ENCODE peak calls at places on chromosomes 5 and 9, in six cellular contexts. E, T, F, O, M and S are unnamed samples.

GRCh38 chr5:14728109-14728938 is 63.8 kb downstream of the OTULIN start:
- DNase-seq in T (no peak), M (no peak), E (no peak), O (no peak), F (no peak), S (no peak)

GRCh38 chr9:128390813-128391711 is 19.9 kb downstream of the URM1 start:
- DNase-seq in F (no peak), O (no peak), E (no peak), T (no peak), M (no peak), S (no peak)

GRCh38 chr5:174744896-174745295 is 20.5 kb downstream of the MSX2 start:
- DNase-seq in F (no peak), M (no peak), O (no peak), E (no peak), T (no peak), S (no peak)

GRCh38 chr5:89320889-89321288 is 437.9 kb upstream of the MEF2C start:
- DNase-seq in M (no peak), T (no peak), F (no peak), E (no peak), O (no peak), S (no peak)

GRCh38 chr5:135391869-135392255 is 7.2 kb downstream of the MACROH2A1 start:
- DNase-seq in O (no peak), F (no peak), M (no peak), T (no peak), E (no peak), S (no peak)

GRCh38 chr5:177131711-177132503 is 1.7 kb upstream of the NSD1 start:
- DNase-seq in T (no peak), E (peak), O (no peak), M (peak), F (no peak), S (no peak)

GRCh38 chr9:131411719-131412681 is 18.1 kb downstream of the PRRC2B start:
- DNase-seq in F (no peak), E (no peak), O (no peak), M (no peak), T (no peak), S (no peak)

GRCh38 chr9:99004115-99004514 is 60.4 kb downstream of the COL15A1 start:
- DNase-seq in M (no peak), T (no peak), O (no peak), E (no peak), F (no peak), S (no peak)

GRCh38 chr5:147782053-147783028 is at the start of gene JAKMIP2:
- DNase-seq in E (peak), F (no peak), M (peak), O (peak), T (peak), S (peak)

GRCh38 chr5:170182461-170182860 is 50.3 kb upstream of the C5orf58 start:
- DNase-seq in T (no peak), F (no peak), O (no peak), E (no peak), M (no peak), S (no peak)

GRCh38 chr9:87285183-87285582 is 212.5 kb upstream of the DAPK1 start:
- DNase-seq in E (no peak), T (no peak), O (no peak), M (no peak), F (no peak), S (no peak)

GRCh38 chr9:101047848-101048402 is 19.4 kb downstream of the PLPPR1 start:
- DNase-seq in O (peak), T (peak), M (no peak), E (no peak), F (no peak), S (no peak)

GRCh38 chr9:133603165-133603927 is 5.8 kb downstream of the FAM163B start:
- DNase-seq in T (no peak), E (peak), M (no peak), F (no peak), O (no peak), S (no peak)

GRCh38 chr9:72858089-72858912 is 94.6 kb downstream of the ALDH1A1 start:
- DNase-seq in M (no peak), O (no peak), E (no peak), F (no peak), T (no peak), S (no peak)

GRCh38 chr5:96868603-96869371 is 7.5 kb upstream of the ERAP2 start:
- DNase-seq in F (peak), E (no peak), M (no peak), O (peak), T (peak), S (peak)

GRCh38 chr9:114282926-114283325 is 40.0 kb upstream of the ORM1 start:
- DNase-seq in F (no peak), O (peak), T (no peak), E (peak), M (peak), S (peak)

GRCh38 chr9:107807183-107807582 is 317.6 kb upstream of the KLF4 start:
- DNase-seq in M (no peak), T (peak), O (peak), F (no peak), E (no peak), S (no peak)

GRCh38 chr9:107883496-107884120 is 394.0 kb upstream of the KLF4 start:
- DNase-seq in O (no peak), T (no peak), F (no peak), M (no peak), E (no peak), S (no peak)

GRCh38 chr5:158139161-158139560 is 280.2 kb upstream of the CLINT1 start:
- DNase-seq in T (peak), M (no peak), E (no peak), O (peak), F (no peak), S (no peak)

GRCh38 chr5:96924016-96924443 is 11.8 kb upstream of the LNPEP start:
- DNase-seq in E (no peak), F (no peak), O (peak), M (no peak), T (peak), S (no peak)

GRCh38 chr5:159106569-159107282 is 7.0 kb upstream of the EBF1 start:
- DNase-seq in O (peak), F (peak), E (peak), T (peak), M (peak), S (peak)

GRCh38 chr5:127203818-127204217 is 86.8 kb upstream of the MEGF10 start:
- DNase-seq in O (peak), T (peak), M (no peak), F (peak), E (no peak), S (no peak)

GRCh38 chr5:11588803-11589202 is 315.4 kb downstream of the CTNND2 start:
- DNase-seq in O (no peak), F (no peak), T (no peak), E (no peak), M (no peak), S (no peak)
- H3K4me3 ChIP-seq in O (no peak), F (no peak), T (no peak), E (no peak), M (peak), S (no peak)

GRCh38 chr5:34411470-34412346 is 244.4 kb upstream of the RAI14 start:
- DNase-seq in E (no peak), F (no peak), M (no peak), O (no peak), T (no peak), S (no peak)

GRCh38 chr5:34412769-34413168 is 243.4 kb upstream of the RAI14 start:
- DNase-seq in E (no peak), F (no peak), M (no peak), O (no peak), T (peak), S (peak)

GRCh38 chr5:34415559-34416198 is 240.4 kb upstream of the RAI14 start:
- DNase-seq in O (no peak), T (no peak), F (no peak), E (no peak), M (no peak), S (no peak)

GRCh38 chr5:34410411-34411139 is 245.6 kb upstream of the RAI14 start:
- DNase-seq in E (no peak), T (peak), F (no peak), O (peak), M (no peak), S (no peak)

GRCh38 chr5:34416501-34417008 is 239.6 kb upstream of the RAI14 start:
- DNase-seq in O (no peak), F (no peak), T (no peak), E (no peak), M (no peak), S (no peak)
- H3K4me3 ChIP-seq in O (no peak), F (no peak), T (no peak), E (no peak), M (no peak), S (no peak)

DNA sequence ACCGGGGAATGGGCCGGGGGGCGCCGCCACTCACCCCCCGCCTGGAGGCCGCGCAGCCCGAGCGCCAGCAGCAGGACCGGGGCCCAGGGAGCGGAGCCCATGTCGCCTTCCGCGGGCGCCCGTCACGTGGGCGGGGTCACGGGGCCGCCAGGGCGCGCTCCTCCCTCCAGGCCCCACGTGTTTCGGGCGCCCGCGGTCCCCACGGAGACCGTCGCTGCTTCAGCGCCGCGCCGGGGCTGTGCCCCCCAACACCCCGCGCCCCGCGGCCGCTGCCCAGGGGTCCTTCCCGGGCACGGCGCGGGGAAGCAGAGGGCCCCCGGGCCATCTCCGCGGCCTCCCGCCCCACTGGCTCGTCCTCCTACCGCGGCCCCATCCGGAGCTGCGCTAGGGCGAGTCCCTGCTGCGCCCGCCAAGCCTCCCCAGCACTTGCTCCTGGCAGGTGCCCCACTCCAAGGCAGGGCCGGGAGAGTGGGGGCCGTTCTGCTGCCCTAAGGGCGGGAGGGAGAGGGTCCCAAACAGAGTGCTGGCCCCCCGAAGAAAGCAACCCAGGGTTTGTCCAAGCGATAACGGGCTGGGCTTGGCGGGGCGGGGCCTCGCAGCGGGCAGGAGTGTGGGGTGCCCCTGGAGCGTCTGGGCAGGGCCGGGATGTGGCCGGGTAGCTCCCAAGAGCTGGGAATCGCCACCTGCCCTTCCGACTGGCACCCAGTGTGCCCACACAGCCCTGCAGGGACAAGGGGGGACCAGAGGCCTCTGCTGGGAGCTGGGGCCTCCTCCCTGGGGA is at the start of gene DPP7:
- DNase-seq in T (peak), M (peak), O (peak), E (peak), F (no peak), S (peak)
- H3K4me3 ChIP-seq in T (peak), M (peak), O (peak), E (peak), F (peak), S (peak)

GRCh38 chr9:83959061-83959460 is 21.0 kb downstream of the HNRNPK start:
- DNase-seq in O (peak), F (no peak), M (no peak), T (peak), E (no peak), S (no peak)

GRCh38 chr9:83965350-83966208 is 14.4 kb downstream of the HNRNPK start:
- DNase-seq in F (no peak), T (no peak), M (no peak), E (no peak), O (no peak), S (no peak)

GRCh38 chr9:83964973-83965349 is 15.1 kb downstream of the HNRNPK start:
- DNase-seq in T (no peak), O (no peak), M (no peak), F (no peak), E (no peak), S (no peak)

GRCh38 chr9:83960991-83961390 is 19.0 kb downstream of the HNRNPK start:
- DNase-seq in F (no peak), T (no peak), E (no peak), O (no peak), M (no peak), S (no peak)

GRCh38 chr9:83962165-83962564 is 17.9 kb downstream of the HNRNPK start:
- DNase-seq in E (no peak), O (peak), M (no peak), F (no peak), T (peak), S (no peak)
- H3K4me3 ChIP-seq in E (no peak), O (no peak), M (no peak), F (no peak), T (no peak), S (no peak)

GRCh38 chr9:6673326-6674025 is 27.9 kb upstream of the GLDC start:
- DNase-seq in O (no peak), E (no peak), F (no peak), T (peak), M (no peak), S (no peak)
- H3K4me3 ChIP-seq in O (no peak), E (no peak), F (no peak), T (no peak), M (no peak), S (no peak)

GRCh38 chr5:75667586-75667985 is 49.7 kb downstream of the POC5 start:
- DNase-seq in T (no peak), M (no peak), E (no peak), F (no peak), O (no peak), S (no peak)
- H3K4me3 ChIP-seq in T (no peak), M (no peak), E (no peak), F (no peak), O (no peak), S (no peak)

GRCh38 chr5:76403963-76404693 is 1.0 kb downstream of the IQGAP2 start:
- DNase-seq in O (no peak), E (peak), T (no peak), M (peak), F (no peak), S (peak)

GRCh38 chr5:76404694-76405306 is 1.7 kb downstream of the IQGAP2 start:
- DNase-seq in E (no peak), M (no peak), F (no peak), T (no peak), O (no peak), S (peak)

GRCh38 chr5:76408104-76408644 is 5.1 kb downstream of the IQGAP2 start:
- DNase-seq in T (no peak), F (no peak), E (no peak), M (no peak), O (no peak), S (no peak)

GRCh38 chr5:76406567-76407155 is 3.6 kb downstream of the IQGAP2 start:
- DNase-seq in T (no peak), F (no peak), O (no peak), M (no peak), E (no peak), S (no peak)

GRCh38 chr5:76406014-76406413 is 2.9 kb downstream of the IQGAP2 start:
- DNase-seq in O (no peak), E (no peak), F (no peak), T (no peak), M (no peak), S (no peak)
- H3K4me3 ChIP-seq in O (no peak), E (no peak), F (no peak), T (no peak), M (no peak), S (no peak)

DNA sequence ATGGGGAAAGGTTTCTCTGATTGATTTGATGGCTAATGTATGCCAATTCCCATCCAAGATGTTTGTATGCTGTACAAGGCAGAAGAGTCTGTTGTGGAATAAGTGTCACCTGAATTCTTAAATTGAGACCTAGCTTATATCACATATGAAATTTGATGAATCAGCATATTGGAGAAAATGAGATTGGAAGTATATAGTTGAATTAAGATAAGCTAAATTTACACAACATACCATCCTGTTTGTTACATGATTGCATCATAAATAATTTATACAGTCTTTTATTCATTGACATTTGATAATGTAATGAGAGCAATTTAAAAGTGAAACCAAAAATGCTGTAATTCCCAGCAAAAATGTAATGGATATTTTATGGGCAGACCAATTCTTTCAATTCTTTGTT is 1.1 kb downstream of the CWC27 start:
- DNase-seq in E (no peak), M (no peak), F (no peak), T (no peak), O (no peak), S (no peak)
- H3K4me3 ChIP-seq in E (peak), M (peak), F (peak), T (peak), O (peak), S (peak)

GRCh38 chr5:160850439-160850838 is 1.6 kb downstream of the ATP10B start:
- DNase-seq in E (no peak), M (no peak), O (no peak), F (no peak), T (no peak), S (no peak)
- H3K4me3 ChIP-seq in E (no peak), M (no peak), O (no peak), F (no peak), T (no peak), S (no peak)